ENCODE peak calls at places on chromosomes 1 and 21, in nine cellular contexts. G is A549, L is heart left ventricle, O is vagina, U is AG04450, Q is heart right ventricle, P is cardiac muscle cell, S is psoas muscle, D is hepatocyte. W is an unnamed sample.

GRCh38 chr1:36529762-36530260 is 47.1 kb upstream of the CSF3R start:
- DNase-seq in P (no peak), U (no peak), Q (no peak), S (no peak), L (no peak), D (no peak), O (no peak), G (no peak), W (no peak)

GRCh38 chr1:4056422-4056821 is 156.3 kb upstream of the C1orf174 start:
- DNase-seq in G (no peak), O (peak; percentile 65), S (no peak), D (no peak), U (no peak), L (peak; percentile 54), P (no peak), Q (no peak), W (no peak)

GRCh38 chr21:44962481-44962966 is 22.7 kb downstream of the SLX9 start:
- DNase-seq in O (no peak), Q (no peak), D (peak; percentile 64), S (no peak), U (peak; percentile 99), L (peak; percentile 27), P (peak; percentile 98), G (no peak), W (no peak)

GRCh38 chr1:190665045-190665444 is 187.4 kb upstream of the BRINP3 start:
- DNase-seq in U (no peak), D (no peak), G (no peak), O (no peak), L (no peak), P (no peak), S (no peak), Q (no peak), W (no peak)

GRCh38 chr1:115781343-115781742 is 12.8 kb upstream of the CASQ2 start:
- DNase-seq in P (peak; percentile 63), O (no peak), G (no peak), Q (no peak), D (no peak), L (no peak), S (no peak), U (no peak), W (no peak)

GRCh38 chr1:70477090-70477489 is 66.0 kb downstream of the CTH start:
- DNase-seq in S (no peak), G (no peak), P (no peak), O (no peak), L (no peak), U (no peak), Q (no peak), D (no peak), W (no peak)

GRCh38 chr1:77031101-77031662 is 163.9 kb downstream of the ST6GALNAC5 start:
- DNase-seq in U (peak; percentile 24), P (peak; percentile 35), D (peak; percentile 40), O (no peak), S (no peak), G (peak; percentile 26), Q (no peak), L (no peak), W (no peak)

GRCh38 chr1:26278835-26279597 is 870 bp upstream of the SH3BGRL3 start:
- DNase-seq in O (no peak), L (no peak), D (peak; percentile 66), G (no peak), P (peak; percentile 39), Q (no peak), S (peak; percentile 47), U (no peak), W (peak; percentile 81)

GRCh38 chr1:2591581-2592261 is 5.1 kb downstream of the PRXL2B start:
- DNase-seq in P (no peak), L (no peak), Q (no peak), G (no peak), U (no peak), O (no peak), S (no peak), D (no peak), W (no peak)

GRCh38 chr1:8023287-8023994 is 2.7 kb downstream of the ERRFI1 start:
- DNase-seq in O (no peak), L (no peak), S (no peak), G (no peak), D (no peak), Q (no peak), P (peak; percentile 29), U (no peak), W (no peak)

GRCh38 chr1:8024329-8024728 is 1.8 kb downstream of the ERRFI1 start:
- DNase-seq in G (no peak), L (no peak), P (no peak), O (no peak), D (no peak), S (no peak), Q (no peak), U (no peak), W (no peak)

GRCh38 chr1:8023995-8024313 is 2.2 kb downstream of the ERRFI1 start:
- DNase-seq in S (no peak), G (no peak), D (no peak), L (no peak), U (no peak), Q (no peak), O (no peak), P (no peak), W (no peak)

GRCh38 chr1:8021676-8022266 is 4.3 kb downstream of the ERRFI1 start:
- DNase-seq in O (peak; percentile 82), L (no peak), U (no peak), Q (no peak), S (no peak), G (no peak), P (peak; percentile 37), D (no peak), W (no peak)

DNA sequence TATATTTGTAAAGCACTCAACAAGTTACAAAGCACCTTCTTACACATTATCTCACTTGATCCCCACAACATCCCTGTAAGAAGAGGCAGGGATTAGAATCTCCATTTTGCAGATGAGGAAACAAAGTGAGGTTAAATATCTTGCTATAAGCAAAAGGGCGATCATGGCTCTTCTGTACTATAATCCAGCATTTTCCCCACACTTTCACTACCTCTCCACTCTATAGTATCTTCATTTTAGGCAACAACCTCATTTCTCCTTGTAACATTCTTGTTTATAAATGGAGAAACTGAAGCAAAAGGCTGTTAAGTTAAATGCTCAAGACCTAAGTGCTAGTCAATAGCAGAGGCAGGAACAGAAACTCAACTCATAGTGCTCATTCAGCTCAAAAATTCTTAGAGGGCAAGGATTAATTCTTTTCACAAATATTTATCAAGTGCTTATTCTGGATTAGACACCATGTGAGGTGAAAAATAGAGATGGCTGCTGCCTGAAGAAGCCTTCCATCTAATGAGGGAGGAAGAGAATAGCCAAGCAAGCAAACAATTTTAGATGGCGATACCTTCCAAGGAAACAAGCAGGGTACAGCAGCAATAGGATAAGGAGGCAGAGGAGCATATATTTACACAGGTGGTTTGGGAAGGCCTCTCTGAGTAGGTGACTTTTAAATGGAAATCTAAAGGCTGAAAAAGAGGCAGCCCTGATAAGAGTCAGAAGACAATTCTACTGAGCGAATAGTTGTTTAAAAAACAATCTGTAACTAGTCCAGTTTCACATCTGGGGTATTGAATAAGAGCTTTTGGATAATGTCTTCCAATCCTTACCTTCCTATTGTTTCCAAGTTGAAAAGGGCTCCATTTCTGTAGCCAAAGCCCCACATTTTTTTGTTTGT is 3.5 kb downstream of the ERRFI1 start:
- DNase-seq in L (no peak), Q (no peak), G (no peak), U (no peak), D (no peak), S (no peak), O (no peak), P (no peak), W (no peak)
- H3K4me3 ChIP-seq in L (no peak overlapping the region), Q (no peak overlapping the region), G (peak overlapping the region; percentile 91), U (peak overlapping the region; percentile 80), D (peak overlapping the region; percentile 75), S (peak overlapping the region; percentile 74), O (peak overlapping the region; percentile 93), P (no peak overlapping the region), W (no peak overlapping the region)

GRCh38 chr21:40714516-40714915 is 132.4 kb downstream of the DSCAM start:
- DNase-seq in U (no peak), D (no peak), Q (no peak), G (no peak), S (no peak), O (no peak), L (no peak), P (no peak), W (no peak)
- H3K9me3 ChIP-seq in U (peaks cover 18% of the 10 kb centered on the region), D (no peaks in the 10 kb centered on the region), Q (no peaks in the 10 kb centered on the region), G (no peaks in the 10 kb centered on the region), S (no peaks in the 10 kb centered on the region), O (no peaks in the 10 kb centered on the region), L (no peaks in the 10 kb centered on the region), P (no peaks in the 10 kb centered on the region), W (no peaks in the 10 kb centered on the region)

DNA sequence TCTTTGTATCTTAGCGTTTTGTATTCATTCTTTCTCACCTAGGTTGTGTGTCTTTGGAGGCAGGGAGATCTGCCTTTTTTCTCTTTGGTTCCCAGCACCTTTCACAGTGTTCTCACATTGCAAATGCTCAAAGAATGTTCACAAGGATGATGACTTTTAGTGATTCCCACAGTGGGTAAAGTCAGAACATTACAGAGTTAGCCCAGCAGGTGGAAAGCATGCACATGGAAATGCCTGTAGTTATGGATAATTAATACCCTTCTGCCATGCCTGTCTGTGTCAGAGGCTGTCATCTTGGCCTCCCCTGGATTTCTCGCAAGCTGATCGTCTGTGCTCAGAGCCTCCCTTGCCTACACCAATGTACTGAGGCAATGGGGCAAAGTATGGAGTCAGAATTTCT is 458.9 kb downstream of the LMO4 start:
- DNase-seq in Q (no peak), S (no peak), D (peak; percentile 34), P (no peak), O (no peak), L (no peak), U (no peak), G (no peak), W (no peak)
- TF ChIP-seq CTCF in Q (no peak), S (no peak), D (peak; percentile 38), P (no peak), O (no peak), L (no peak), U (peak; percentile 35), G (no peak), W (peak; percentile 23)

DNA sequence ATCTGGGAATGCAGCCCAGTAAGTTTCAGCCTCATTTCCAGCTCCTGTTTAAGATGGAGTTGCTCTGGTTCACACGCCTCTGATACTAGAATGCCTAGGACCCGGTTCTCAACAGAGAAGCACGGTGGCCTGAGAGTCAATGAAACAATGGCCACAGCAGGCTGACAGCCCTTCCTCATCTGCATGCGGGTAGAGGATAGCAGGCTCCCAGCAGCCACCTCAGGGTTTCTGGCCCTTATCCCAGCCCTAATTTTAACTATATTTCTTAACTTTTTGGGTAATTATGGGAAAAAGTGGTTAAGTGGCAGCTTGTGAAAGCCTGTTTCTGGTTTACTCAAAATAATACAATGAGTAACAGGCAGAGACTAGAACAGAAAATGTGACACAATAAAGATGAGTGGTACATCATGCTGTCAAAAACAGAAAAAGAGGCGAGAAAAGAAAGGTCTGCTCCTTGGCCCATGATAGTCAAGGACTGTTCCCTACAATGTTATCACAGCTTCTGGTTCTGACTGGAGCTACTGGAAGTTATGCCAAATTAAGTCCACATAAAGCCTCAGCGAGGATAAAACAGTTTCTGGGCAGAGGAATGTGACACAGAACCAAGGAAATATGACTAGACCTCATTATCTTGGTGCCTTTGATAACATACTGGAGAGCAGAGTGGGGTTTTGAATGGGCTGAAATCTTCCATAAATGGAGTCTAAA is 92.2 kb downstream of the NIBAN1 start:
- DNase-seq in U (no peak), G (no peak), L (no peak), O (no peak), D (no peak), Q (no peak), P (peak; percentile 93), S (no peak), W (no peak)
- H3K4me3 ChIP-seq in U (no peak overlapping the region), G (no peak overlapping the region), L (no peak overlapping the region), O (no peak overlapping the region), D (no peak overlapping the region), Q (no peak overlapping the region), P (no peak overlapping the region), S (no peak overlapping the region), W (no peak overlapping the region)